ENCODE peak calls at places on chromosomes 13 and 19, in nine cellular contexts. C is T follicular helper cell; T is GM20000; K is renal cortical epithelial cell; U is cardiac fibroblast; S is left ventricle myocardium inferior; Q is AG04450; L is activated CD8-positive, alpha-beta memory T cell treated with anti-CD3 and anti-CD28 coated beads for 4 hours; V is neural crest cell. D is an unnamed sample.
A peak's percentile ranks its signal among the peaks of the same experiment; 100 is the strongest.

GRCh38 chr19:4717191-4717965 is 6.3 kb downstream of the DPP9 start:
- DNase-seq in C (no peak), T (no peak), K (no peak), U (peak; percentile 24), S (no peak), Q (no peak), L (no peak), V (no peak), D (no peak)

GRCh38 chr19:53989600-53990533 is 1.6 kb upstream of the CACNG6 start:
- DNase-seq in C (no peak), T (no peak), K (no peak), U (peak; percentile 83), S (no peak), Q (no peak), L (no peak), V (no peak), D (no peak)

GRCh38 chr19:623974-624373 is 9.4 kb downstream of the POLRMT start:
- DNase-seq in C (no peak), T (no peak), K (peak; percentile 14), U (peak; percentile 69), S (no peak), Q (peak; percentile 43), L (no peak), V (no peak), D (no peak)

GRCh38 chr13:44109986-44110640 is 230.4 kb downstream of the LACC1 start:
- DNase-seq in C (no peak), T (no peak), K (peak; percentile 88), U (no peak), S (no peak), Q (no peak), L (no peak), V (no peak), D (peak; percentile 68)

GRCh38 chr19:10453852-10454251 is 33.5 kb downstream of the PDE4A start:
- DNase-seq in C (no peak), T (no peak), K (no peak), U (no peak), S (no peak), Q (no peak), L (no peak), V (no peak), D (no peak)

GRCh38 chr19:41626877-41627276 is at the start of gene CEACAM4:
- DNase-seq in C (no peak), T (no peak), K (no peak), U (no peak), S (peak; percentile 36), Q (no peak), L (no peak), V (no peak), D (no peak)

GRCh38 chr13:62875118-62875640 is 1459.5 kb upstream of the PCDH20 start:
- DNase-seq in C (no peak), T (no peak), K (no peak), U (no peak), S (no peak), Q (no peak), L (no peak), V (no peak), D (no peak)

GRCh38 chr19:41449865-41450178 is 6.9 kb downstream of the ERICH4 start:
- DNase-seq in C (no peak), T (no peak), K (no peak), U (no peak), S (no peak), Q (no peak), L (no peak), V (no peak), D (no peak)

GRCh38 chr19:40461669-40462221 is 3.8 kb downstream of the BLVRB start:
- DNase-seq in C (no peak), T (no peak), K (no peak), U (no peak), S (peak; percentile 50), Q (no peak), L (no peak), V (no peak), D (peak; percentile 28)

GRCh38 chr13:113076681-113077401 is 28.8 kb upstream of the F7 start:
- DNase-seq in C (no peak), T (no peak), K (no peak), U (no peak), S (no peak), Q (no peak), L (no peak), V (no peak), D (no peak)

GRCh38 chr19:31346184-31346583 is 3.1 kb downstream of the TSHZ3 start:
- DNase-seq in C (no peak), T (no peak), K (no peak), U (no peak), S (no peak), Q (no peak), L (no peak), V (no peak), D (no peak)

GRCh38 chr19:16638666-16639065 is 10.7 kb upstream of the MED26 start:
- DNase-seq in C (no peak), T (no peak), K (no peak), U (no peak), S (no peak), Q (no peak), L (no peak), V (no peak), D (no peak)

GRCh38 chr19:27892500-27892899 is 1320.5 kb downstream of the UQCRFS1 start:
- DNase-seq in C (no peak), T (no peak), K (no peak), U (no peak), S (no peak), Q (no peak), L (no peak), V (no peak), D (no peak)

D was measured in mucosa of gallbladder.